ENCODE peak calls at places on chromosomes 4 and X, in six cellular contexts. Y is IMR-90, P is right lobe of liver, W is Peyer's patch, R is gastrocnemius medialis, J is A549. I is an unnamed sample.

GRCh38 chrX:153181822-153182221 is 2.7 kb downstream of the MAGEA1 start:
- DNase-seq in J (no peak), R (no peak), W (no peak), Y (no peak), P (no peak), I (no peak)

GRCh38 chrX:63658920-63659319 is 126.1 kb downstream of the ARHGEF9 start:
- DNase-seq in J (no peak), W (no peak), R (no peak), Y (no peak), P (no peak), I (no peak)

GRCh38 chr4:64516176-64516575 is 106.9 kb upstream of the TECRL start:
- DNase-seq in Y (no peak), R (no peak), J (no peak), W (no peak), P (no peak), I (no peak)

GRCh38 chr4:109462297-109462696 is 28.7 kb downstream of the SEC24B start:
- DNase-seq in P (no peak), Y (no peak), W (no peak), R (no peak), J (no peak), I (no peak)

GRCh38 chr4:83011779-83012630 is 1.4 kb upstream of the LIN54 start:
- DNase-seq in W (peak), J (no peak), P (peak), R (peak), Y (peak), I (peak)

GRCh38 chr4:62914758-62915157 is 1494.5 kb downstream of the TECRL start:
- DNase-seq in P (no peak), J (no peak), W (no peak), Y (no peak), R (no peak), I (no peak)

GRCh38 chr4:13484749-13485345 is 707 bp upstream of the RAB28 start:
- DNase-seq in J (peak), W (no peak), R (no peak), Y (peak), P (no peak), I (peak)

GRCh38 chrX:117995378-117995777 is 121.2 kb downstream of the KLHL13 start:
- DNase-seq in W (no peak), P (no peak), R (no peak), J (no peak), Y (no peak), I (no peak)

GRCh38 chr4:20829958-20830357 is 129.7 kb downstream of the PACRGL start:
- DNase-seq in J (no peak), P (no peak), Y (peak), W (no peak), R (no peak), I (no peak)

GRCh38 chr4:98539741-98540140 is 118.7 kb downstream of the TSPAN5 start:
- DNase-seq in W (no peak), R (no peak), J (no peak), Y (no peak), P (no peak), I (no peak)

GRCh38 chr4:113683143-113683542 is 78.4 kb downstream of the CAMK2D start:
- DNase-seq in R (no peak), Y (no peak), J (no peak), W (peak), P (no peak), I (no peak)

GRCh38 chr4:6092971-6093370 is 74.7 kb upstream of the C4orf50 start:
- DNase-seq in R (no peak), J (no peak), P (no peak), Y (no peak), W (no peak), I (no peak)

GRCh38 chr4:88017516-88018302 is 10.3 kb downstream of the PKD2 start:
- DNase-seq in W (no peak), J (peak), P (no peak), Y (peak), R (peak), I (peak)

GRCh38 chr4:19700951-19701350 is 550.8 kb upstream of the SLIT2 start:
- DNase-seq in J (no peak), Y (peak), R (no peak), P (no peak), W (no peak), I (no peak)

GRCh38 chrX:40262641-40263560 is 165.1 kb upstream of the BCOR start:
- DNase-seq in P (no peak), J (no peak), Y (peak), R (no peak), W (no peak), I (peak)

GRCh38 chr4:11368701-11369115 is 60.0 kb downstream of the HS3ST1 start:
- DNase-seq in W (no peak), P (no peak), J (no peak), Y (no peak), R (no peak), I (no peak)

GRCh38 chrX:136870064-136870463 is 10.5 kb downstream of the RBMX start:
- DNase-seq in R (no peak), P (no peak), J (no peak), W (no peak), Y (no peak), I (no peak)

GRCh38 chrX:74535633-74536141 is 78.7 kb downstream of the RLIM start:
- DNase-seq in Y (peak), J (no peak), R (peak), P (peak), W (peak), I (peak)

GRCh38 chr4:158837527-158838141 is 68.8 kb downstream of the FNIP2 start:
- DNase-seq in J (no peak), Y (no peak), P (no peak), R (no peak), W (no peak), I (no peak)

GRCh38 chr4:128295255-128295654 is 7.6 kb upstream of the PGRMC2 start:
- DNase-seq in R (no peak), P (no peak), Y (no peak), W (no peak), J (no peak), I (no peak)

GRCh38 chr4:41146196-41146595 is 68.1 kb downstream of the APBB2 start:
- DNase-seq in W (no peak), J (no peak), R (no peak), P (no peak), Y (no peak), I (no peak)

GRCh38 chr4:39932776-39933402 is 44.8 kb downstream of the PDS5A start:
- DNase-seq in Y (no peak), J (no peak), W (no peak), P (no peak), R (no peak), I (no peak)

GRCh38 chr4:139666735-139667266 is 1.2 kb downstream of the MGST2 start:
- DNase-seq in J (no peak), Y (peak), R (peak), W (peak), P (no peak), I (no peak)

GRCh38 chrX:150436200-150436599 is 73.1 kb downstream of the MAMLD1 start:
- DNase-seq in P (no peak), R (no peak), W (no peak), Y (peak), J (no peak), I (no peak)

GRCh38 chrX:44338361-44338760 is 5.1 kb downstream of the EFHC2 start:
- DNase-seq in W (no peak), J (no peak), P (no peak), R (no peak), Y (no peak), I (no peak)

GRCh38 chr4:101597204-101597603 is 193.3 kb upstream of the BANK1 start:
- DNase-seq in W (no peak), Y (no peak), P (no peak), J (no peak), R (no peak), I (no peak)

GRCh38 chr4:180449395-180449956 is 1793.7 kb upstream of the TENM3 start:
- DNase-seq in P (no peak), R (no peak), Y (peak), J (peak), W (no peak), I (peak)

GRCh38 chrX:9670136-9670905 is 95.3 kb downstream of the GPR143 start:
- DNase-seq in P (no peak), R (no peak), W (no peak), J (no peak), Y (peak), I (no peak)

GRCh38 chrX:154458954-154459829 is 1.1 kb downstream of the PLXNA3 start:
- DNase-seq in P (no peak), R (peak), J (no peak), Y (no peak), W (peak), I (peak)
- TF ChIP-seq POLR2A in P (no peak), R (no peak), J (no peak), Y (no peak), W (no peak), I (peak)

GRCh38 chr4:2832309-2832980 is 11.2 kb upstream of the ADD1 start:
- DNase-seq in J (no peak), R (peak), Y (no peak), P (peak), W (peak), I (no peak)

GRCh38 chr4:2829933-2830451 is 13.7 kb upstream of the ADD1 start:
- DNase-seq in R (no peak), W (peak), J (no peak), Y (no peak), P (peak), I (no peak)

GRCh38 chr4:2832981-2833670 is 10.5 kb upstream of the ADD1 start:
- DNase-seq in Y (no peak), W (peak), P (peak), R (peak), J (no peak), I (no peak)

GRCh38 chr4:2830632-2831610 is 12.7 kb upstream of the ADD1 start:
- DNase-seq in Y (no peak), P (peak), W (peak), J (no peak), R (peak), I (no peak)

GRCh38 chr4:2831611-2832308 is 11.9 kb upstream of the ADD1 start:
- DNase-seq in W (peak), P (peak), R (peak), J (no peak), Y (no peak), I (no peak)
- TF ChIP-seq POLR2A in W (no peak), P (no peak), R (no peak), J (no peak), Y (no peak), I (no peak)

DNA sequence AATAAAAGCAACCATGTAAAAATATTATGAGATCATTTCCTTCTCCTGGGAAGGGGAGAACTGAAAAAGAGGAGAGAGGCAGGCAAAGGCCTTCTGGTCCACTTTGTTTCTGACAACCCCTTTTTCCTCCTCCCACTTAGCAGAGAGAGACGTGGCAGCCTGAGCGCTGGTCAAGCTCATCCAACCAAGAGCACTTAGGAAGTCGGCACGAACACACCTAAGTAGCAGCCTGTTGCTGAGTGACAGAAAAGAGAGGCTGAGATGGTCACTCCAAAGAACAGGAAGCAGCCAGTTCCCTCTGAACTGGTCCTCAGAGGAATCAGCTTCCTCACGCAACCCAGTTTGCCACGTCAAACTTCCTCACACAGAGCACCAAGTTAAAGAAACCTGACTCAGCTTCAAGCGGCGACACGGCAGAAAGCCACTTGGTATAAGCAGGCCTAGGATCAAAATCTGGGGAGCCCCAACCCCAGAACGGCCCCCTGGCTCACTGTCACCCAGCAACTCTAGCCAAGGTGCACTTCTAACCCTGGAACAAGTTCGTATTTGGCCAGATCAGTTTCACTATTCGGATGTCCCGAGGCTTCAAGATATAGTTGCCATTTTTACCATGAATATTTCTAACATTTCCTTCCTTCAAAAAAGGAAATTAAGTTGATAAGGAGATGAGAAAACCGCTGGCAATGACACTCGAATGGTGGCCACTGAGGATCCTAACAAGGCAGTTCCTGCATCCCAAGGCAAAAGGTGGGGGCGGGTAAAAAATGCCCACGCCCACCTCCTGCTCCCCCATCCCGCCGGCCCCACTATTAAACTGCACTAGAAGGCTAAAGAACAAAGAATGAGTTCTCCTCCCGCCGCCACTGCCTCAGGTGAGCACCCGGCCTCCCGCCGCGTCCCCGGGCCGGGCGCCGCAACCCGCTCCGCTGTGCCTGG is 698 bp downstream of the SEC24D start:
- DNase-seq in Y (peak), J (peak), P (peak), W (peak), R (peak), I (peak)
- TF ChIP-seq POLR2A in Y (peak), J (no peak), P (peak), W (peak), R (peak), I (peak)

DNA sequence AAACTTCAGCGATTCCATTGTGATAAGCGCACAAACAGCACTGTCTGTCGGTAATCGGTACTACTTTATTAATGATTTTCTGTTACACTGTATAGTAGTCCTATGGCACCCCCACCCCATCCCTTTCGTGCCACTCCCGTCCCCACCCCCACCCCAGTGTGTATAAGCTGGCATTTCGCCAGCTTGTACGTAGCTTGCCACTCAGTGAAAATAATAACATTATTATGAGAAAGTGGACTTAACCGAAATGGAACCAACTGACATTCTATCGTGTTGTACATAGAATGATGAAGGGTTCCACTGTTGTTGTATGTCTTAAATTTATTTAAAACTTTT is 4.8 kb downstream of the MID1IP1 start:
- DNase-seq in Y (no peak), W (peak), J (peak), R (no peak), P (no peak), I (no peak)
- TF ChIP-seq POLR2A in Y (no peak), W (no peak), J (no peak), R (no peak), P (no peak), I (no peak)

I was measured in H54.